ENCODE peak calls at places on chromosomes 11 and 22, in eight cellular contexts. One of them, this sample, is unnamed. For H3K4me1, the result is how much of the 10 kb centered on the place peaks cover.

GRCh38 chr11:111976119-111976518 is 39.0 kb downstream of the DIXDC1 start:
- DNase-seq in mesenchymal stem cell: no peak
- DNase-seq in naive thymus-derived CD4-positive, alpha-beta T cell: no peak
- DNase-seq in lower lobe of right lung: no peak
- DNase-seq in cardiac muscle cell: no peak
- DNase-seq in stomach: no peak
- DNase-seq in gastrocnemius medialis: no peak
- DNase-seq in left ventricle myocardium inferior: no peak
- DNase-seq in this sample: no peak

GRCh38 chr11:64745523-64746328 is 1.8 kb upstream of the RASGRP2 start:
- DNase-seq in mesenchymal stem cell: peak
- DNase-seq in naive thymus-derived CD4-positive, alpha-beta T cell: peak
- DNase-seq in lower lobe of right lung: peak
- DNase-seq in cardiac muscle cell: peak
- DNase-seq in stomach: peak
- DNase-seq in gastrocnemius medialis: peak
- DNase-seq in left ventricle myocardium inferior: peak
- DNase-seq in this sample: peak

GRCh38 chr11:79227732-79228416 is 213.0 kb downstream of the TENM4 start:
- DNase-seq in mesenchymal stem cell: no peak
- DNase-seq in naive thymus-derived CD4-positive, alpha-beta T cell: no peak
- DNase-seq in lower lobe of right lung: no peak
- DNase-seq in cardiac muscle cell: no peak
- DNase-seq in stomach: no peak
- DNase-seq in gastrocnemius medialis: no peak
- DNase-seq in left ventricle myocardium inferior: no peak
- DNase-seq in this sample: no peak

GRCh38 chr11:78801161-78801884 is 226.7 kb upstream of the NARS2 start:
- DNase-seq in mesenchymal stem cell: peak
- DNase-seq in naive thymus-derived CD4-positive, alpha-beta T cell: no peak
- DNase-seq in lower lobe of right lung: no peak
- DNase-seq in cardiac muscle cell: peak
- DNase-seq in stomach: peak
- DNase-seq in gastrocnemius medialis: peak
- DNase-seq in left ventricle myocardium inferior: no peak
- DNase-seq in this sample: no peak

GRCh38 chr22:31626427-31627150 is 35.4 kb downstream of the PISD start:
- DNase-seq in mesenchymal stem cell: no peak
- DNase-seq in naive thymus-derived CD4-positive, alpha-beta T cell: no peak
- DNase-seq in lower lobe of right lung: no peak
- DNase-seq in cardiac muscle cell: peak
- DNase-seq in stomach: peak
- DNase-seq in gastrocnemius medialis: no peak
- DNase-seq in left ventricle myocardium inferior: no peak
- DNase-seq in this sample: no peak

GRCh38 chr11:110979696-110980095 is 265.8 kb upstream of the POU2AF2 start:
- DNase-seq in mesenchymal stem cell: no peak
- DNase-seq in naive thymus-derived CD4-positive, alpha-beta T cell: no peak
- DNase-seq in lower lobe of right lung: no peak
- DNase-seq in cardiac muscle cell: no peak
- DNase-seq in stomach: no peak
- DNase-seq in gastrocnemius medialis: no peak
- DNase-seq in left ventricle myocardium inferior: no peak
- DNase-seq in this sample: no peak

GRCh38 chr22:45462034-45462655 is 40.5 kb upstream of the FBLN1 start:
- DNase-seq in mesenchymal stem cell: no peak
- DNase-seq in naive thymus-derived CD4-positive, alpha-beta T cell: no peak
- DNase-seq in lower lobe of right lung: no peak
- DNase-seq in cardiac muscle cell: no peak
- DNase-seq in stomach: no peak
- DNase-seq in gastrocnemius medialis: no peak
- DNase-seq in left ventricle myocardium inferior: no peak
- DNase-seq in this sample: no peak

GRCh38 chr11:43686207-43686606 is 5.7 kb downstream of the HSD17B12 start:
- DNase-seq in mesenchymal stem cell: no peak
- DNase-seq in naive thymus-derived CD4-positive, alpha-beta T cell: no peak
- DNase-seq in lower lobe of right lung: no peak
- DNase-seq in cardiac muscle cell: peak
- DNase-seq in stomach: no peak
- DNase-seq in gastrocnemius medialis: no peak
- DNase-seq in left ventricle myocardium inferior: no peak
- DNase-seq in this sample: no peak

GRCh38 chr11:102240502-102240901 is 76.8 kb upstream of the BIRC3 start:
- DNase-seq in mesenchymal stem cell: peak
- DNase-seq in naive thymus-derived CD4-positive, alpha-beta T cell: no peak
- DNase-seq in lower lobe of right lung: no peak
- DNase-seq in cardiac muscle cell: peak
- DNase-seq in stomach: no peak
- DNase-seq in gastrocnemius medialis: no peak
- DNase-seq in left ventricle myocardium inferior: no peak
- DNase-seq in this sample: no peak

GRCh38 chr11:2289350-2289749 is 12.4 kb downstream of the C11orf21 start:
- DNase-seq in mesenchymal stem cell: no peak
- DNase-seq in naive thymus-derived CD4-positive, alpha-beta T cell: no peak
- DNase-seq in lower lobe of right lung: no peak
- DNase-seq in cardiac muscle cell: no peak
- DNase-seq in stomach: peak
- DNase-seq in gastrocnemius medialis: no peak
- DNase-seq in left ventricle myocardium inferior: no peak
- DNase-seq in this sample: no peak

GRCh38 chr22:46948411-46949144 is 186.1 kb downstream of the TBC1D22A start:
- DNase-seq in mesenchymal stem cell: no peak
- DNase-seq in naive thymus-derived CD4-positive, alpha-beta T cell: no peak
- DNase-seq in lower lobe of right lung: no peak
- DNase-seq in cardiac muscle cell: no peak
- DNase-seq in stomach: no peak
- DNase-seq in gastrocnemius medialis: no peak
- DNase-seq in left ventricle myocardium inferior: no peak
- DNase-seq in this sample: no peak

GRCh38 chr11:128291043-128291442 is 296.3 kb downstream of the ETS1 start:
- DNase-seq in mesenchymal stem cell: no peak
- DNase-seq in naive thymus-derived CD4-positive, alpha-beta T cell: no peak
- DNase-seq in lower lobe of right lung: no peak
- DNase-seq in cardiac muscle cell: no peak
- DNase-seq in stomach: no peak
- DNase-seq in gastrocnemius medialis: no peak
- DNase-seq in left ventricle myocardium inferior: no peak
- DNase-seq in this sample: no peak

GRCh38 chr22:18056161-18056666 is 21.6 kb upstream of the PEX26 start:
- DNase-seq in mesenchymal stem cell: peak
- DNase-seq in naive thymus-derived CD4-positive, alpha-beta T cell: no peak
- DNase-seq in lower lobe of right lung: no peak
- DNase-seq in cardiac muscle cell: no peak
- DNase-seq in stomach: no peak
- DNase-seq in gastrocnemius medialis: no peak
- DNase-seq in left ventricle myocardium inferior: no peak
- DNase-seq in this sample: no peak

GRCh38 chr11:105856954-105857353 is 165.1 kb downstream of the MSANTD4 start:
- DNase-seq in mesenchymal stem cell: no peak
- DNase-seq in naive thymus-derived CD4-positive, alpha-beta T cell: no peak
- DNase-seq in lower lobe of right lung: no peak
- DNase-seq in cardiac muscle cell: no peak
- DNase-seq in stomach: no peak
- DNase-seq in gastrocnemius medialis: no peak
- DNase-seq in left ventricle myocardium inferior: no peak
- DNase-seq in this sample: no peak

GRCh38 chr11:66407651-66408050 is 13.2 kb upstream of the NPAS4 start:
- DNase-seq in mesenchymal stem cell: no peak
- DNase-seq in naive thymus-derived CD4-positive, alpha-beta T cell: no peak
- DNase-seq in lower lobe of right lung: no peak
- DNase-seq in cardiac muscle cell: no peak
- DNase-seq in stomach: no peak
- DNase-seq in gastrocnemius medialis: no peak
- DNase-seq in left ventricle myocardium inferior: no peak
- DNase-seq in this sample: no peak
- H3K4me1 ChIP-seq in mesenchymal stem cell: under half
- H3K4me1 ChIP-seq in naive thymus-derived CD4-positive, alpha-beta T cell: under half
- H3K4me1 ChIP-seq in lower lobe of right lung: under half
- H3K4me1 ChIP-seq in cardiac muscle cell: under half
- H3K4me1 ChIP-seq in stomach: under half
- H3K4me1 ChIP-seq in gastrocnemius medialis: under half
- H3K4me1 ChIP-seq in left ventricle myocardium inferior: under half
- H3K4me1 ChIP-seq in this sample: under half

GRCh38 chr22:38317995-38318715 is 922 bp upstream of the CSNK1E start:
- DNase-seq in mesenchymal stem cell: peak
- DNase-seq in naive thymus-derived CD4-positive, alpha-beta T cell: no peak
- DNase-seq in lower lobe of right lung: peak
- DNase-seq in cardiac muscle cell: peak
- DNase-seq in stomach: peak
- DNase-seq in gastrocnemius medialis: peak
- DNase-seq in left ventricle myocardium inferior: peak
- DNase-seq in this sample: peak
- H3K4me1 ChIP-seq in mesenchymal stem cell: under half
- H3K4me1 ChIP-seq in naive thymus-derived CD4-positive, alpha-beta T cell: under half
- H3K4me1 ChIP-seq in lower lobe of right lung: under half
- H3K4me1 ChIP-seq in cardiac muscle cell: under half
- H3K4me1 ChIP-seq in stomach: under half
- H3K4me1 ChIP-seq in gastrocnemius medialis: under half
- H3K4me1 ChIP-seq in left ventricle myocardium inferior: half or more
- H3K4me1 ChIP-seq in this sample: under half

DNA sequence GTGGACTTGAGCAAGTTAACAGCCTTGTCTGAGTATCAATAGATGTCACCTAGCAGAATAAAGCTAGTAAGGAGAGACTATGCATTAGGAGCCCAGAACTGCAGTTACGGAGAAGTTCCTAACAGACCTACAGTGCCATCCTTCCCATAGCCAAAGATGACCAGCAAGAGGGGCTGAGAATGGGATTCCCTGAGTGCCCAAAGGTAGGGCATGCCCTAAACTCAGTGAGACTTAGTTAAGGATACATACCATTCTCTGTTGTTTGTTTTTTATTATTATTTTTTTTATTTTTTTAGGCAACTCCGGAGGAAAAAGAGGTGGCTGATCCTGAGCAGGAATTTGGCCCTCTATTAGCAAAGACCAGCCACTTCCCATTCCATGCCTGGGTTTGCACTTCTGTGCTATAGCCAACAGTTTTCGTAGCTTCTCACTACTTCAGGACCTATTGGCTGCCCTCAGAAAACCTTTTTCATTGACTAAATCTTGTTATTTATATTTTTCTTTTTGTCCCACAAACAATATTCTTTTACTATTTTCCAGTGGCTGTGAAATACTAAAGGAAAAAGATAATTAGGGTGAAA is 33.3 kb upstream of the CCDC34 start:
- DNase-seq in mesenchymal stem cell: no peak
- DNase-seq in naive thymus-derived CD4-positive, alpha-beta T cell: no peak
- DNase-seq in lower lobe of right lung: no peak
- DNase-seq in cardiac muscle cell: no peak
- DNase-seq in stomach: no peak
- DNase-seq in gastrocnemius medialis: no peak
- DNase-seq in left ventricle myocardium inferior: no peak
- DNase-seq in this sample: no peak
- H3K4me1 ChIP-seq in mesenchymal stem cell: under half
- H3K4me1 ChIP-seq in naive thymus-derived CD4-positive, alpha-beta T cell: under half
- H3K4me1 ChIP-seq in lower lobe of right lung: under half
- H3K4me1 ChIP-seq in cardiac muscle cell: half or more
- H3K4me1 ChIP-seq in stomach: half or more
- H3K4me1 ChIP-seq in gastrocnemius medialis: under half
- H3K4me1 ChIP-seq in left ventricle myocardium inferior: half or more
- H3K4me1 ChIP-seq in this sample: under half

GRCh38 chr22:35917651-35918050 is 111.0 kb downstream of the RBFOX2 start:
- DNase-seq in mesenchymal stem cell: no peak
- DNase-seq in naive thymus-derived CD4-positive, alpha-beta T cell: no peak
- DNase-seq in lower lobe of right lung: no peak
- DNase-seq in cardiac muscle cell: no peak
- DNase-seq in stomach: no peak
- DNase-seq in gastrocnemius medialis: no peak
- DNase-seq in left ventricle myocardium inferior: no peak
- DNase-seq in this sample: no peak
- H3K4me1 ChIP-seq in mesenchymal stem cell: under half
- H3K4me1 ChIP-seq in naive thymus-derived CD4-positive, alpha-beta T cell: under half
- H3K4me1 ChIP-seq in lower lobe of right lung: half or more
- H3K4me1 ChIP-seq in cardiac muscle cell: half or more
- H3K4me1 ChIP-seq in stomach: under half
- H3K4me1 ChIP-seq in gastrocnemius medialis: half or more
- H3K4me1 ChIP-seq in left ventricle myocardium inferior: half or more
- H3K4me1 ChIP-seq in this sample: under half

DNA sequence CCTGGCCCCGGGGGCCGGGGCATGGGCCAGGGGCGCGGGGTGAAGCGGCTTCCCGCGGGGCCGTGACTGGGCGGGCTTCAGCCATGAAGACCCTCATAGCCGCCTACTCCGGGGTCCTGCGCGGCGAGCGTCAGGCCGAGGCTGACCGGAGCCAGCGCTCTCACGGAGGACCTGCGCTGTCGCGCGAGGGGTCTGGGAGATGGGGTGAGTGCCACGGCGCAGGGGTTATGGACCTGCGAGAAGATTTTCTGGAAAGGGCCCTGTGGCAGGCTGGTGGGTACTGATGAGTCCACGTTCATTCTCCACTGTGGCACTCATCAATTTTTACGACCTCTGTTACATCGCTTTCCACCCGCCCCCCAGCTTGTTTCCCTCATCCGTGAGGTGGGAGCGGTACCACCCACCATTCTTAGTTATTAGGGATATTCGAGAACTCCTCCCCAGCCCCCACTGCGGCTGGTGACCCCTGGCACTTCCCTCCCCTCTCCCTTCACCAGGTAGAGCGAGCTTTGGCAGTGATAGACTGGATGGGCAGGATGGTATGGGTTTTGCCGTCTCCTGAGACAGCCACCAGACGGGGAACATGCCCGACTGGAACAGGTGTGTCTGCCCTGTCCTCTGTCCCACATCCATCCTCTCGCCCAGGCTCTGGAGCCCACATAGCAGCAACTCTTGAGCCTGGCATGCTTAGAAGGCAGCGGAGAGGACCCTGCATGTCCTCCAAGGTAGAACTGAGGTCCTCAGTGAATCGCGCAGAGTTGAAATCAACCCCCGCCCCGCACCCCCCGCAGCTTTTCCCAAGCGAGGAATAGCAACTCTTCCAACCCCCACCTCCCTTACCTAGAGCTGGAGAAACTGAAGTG is 562 bp downstream of the DGAT2 start:
- DNase-seq in mesenchymal stem cell: no peak
- DNase-seq in naive thymus-derived CD4-positive, alpha-beta T cell: no peak
- DNase-seq in lower lobe of right lung: no peak
- DNase-seq in cardiac muscle cell: no peak
- DNase-seq in stomach: no peak
- DNase-seq in gastrocnemius medialis: no peak
- DNase-seq in left ventricle myocardium inferior: no peak
- DNase-seq in this sample: peak
- H3K4me1 ChIP-seq in mesenchymal stem cell: under half
- H3K4me1 ChIP-seq in naive thymus-derived CD4-positive, alpha-beta T cell: under half
- H3K4me1 ChIP-seq in lower lobe of right lung: under half
- H3K4me1 ChIP-seq in cardiac muscle cell: under half
- H3K4me1 ChIP-seq in stomach: under half
- H3K4me1 ChIP-seq in gastrocnemius medialis: under half
- H3K4me1 ChIP-seq in left ventricle myocardium inferior: under half
- H3K4me1 ChIP-seq in this sample: under half

This sample was measured in aorta.